ENCODE peak calls at places on chromosomes 13 and 19, in eight cellular contexts. O is T-cell, W is retinal pigment epithelial cell, G is heart right ventricle, F is GM18507, J is mesendoderm, H is WTC11, A is T follicular helper cell. V is an unnamed sample.

GRCh38 chr19:29672933-29673336 is 7.7 kb downstream of the PLEKHF1 start:
- DNase-seq in J (no peak), W (no peak), A (peak; percentile 85), O (peak; percentile 88), H (no peak), F (peak; percentile 44), G (no peak), V (peak; percentile 81)

GRCh38 chr19:31171936-31172335 is 177.3 kb downstream of the TSHZ3 start:
- DNase-seq in O (no peak), W (no peak), A (no peak), G (no peak), F (no peak), J (no peak), H (no peak), V (no peak)

GRCh38 chr19:3441089-3441985 is 39.0 kb downstream of the SMIM24 start:
- DNase-seq in G (no peak), H (no peak), W (peak; percentile 77), F (no peak), J (peak; percentile 73), O (no peak), A (no peak), V (no peak)

GRCh38 chr19:4914736-4915501 is 5.6 kb downstream of the UHRF1 start:
- DNase-seq in F (no peak), O (peak; percentile 74), A (peak; percentile 68), G (no peak), J (peak; percentile 40), H (no peak), W (peak; percentile 60), V (no peak)

GRCh38 chr13:74191036-74191809 is 57.0 kb upstream of the KLF12 start:
- DNase-seq in G (no peak), A (no peak), J (no peak), W (peak; percentile 75), F (no peak), O (no peak), H (no peak), V (no peak)

GRCh38 chr13:112968380-112968909 is 569 bp upstream of the MCF2L start:
- DNase-seq in F (no peak), G (no peak), W (no peak), J (peak; percentile 25), O (peak; percentile 69), H (no peak), A (peak; percentile 32), V (no peak)

GRCh38 chr19:40416918-40417713 is 3.9 kb upstream of the PRX start:
- DNase-seq in W (no peak), G (peak; percentile 81), J (no peak), F (no peak), O (no peak), A (no peak), H (no peak), V (no peak)

GRCh38 chr13:74219571-74219970 is 85.4 kb upstream of the KLF12 start:
- DNase-seq in A (no peak), J (no peak), O (no peak), F (no peak), W (no peak), H (no peak), G (no peak), V (no peak)

GRCh38 chr13:97342136-97342535 is 91.8 kb upstream of the RAP2A start:
- DNase-seq in G (no peak), A (no peak), H (no peak), F (no peak), O (no peak), W (no peak), J (no peak), V (no peak)

GRCh38 chr19:37654525-37654832 is 786 bp downstream of the ZFP30 start:
- DNase-seq in G (no peak), H (no peak), W (peak; percentile 9), O (peak; percentile 2), A (no peak), F (no peak), J (no peak), V (no peak)

GRCh38 chr19:35882074-35882832 is 13.9 kb downstream of the APLP1 start:
- DNase-seq in G (peak; percentile 67), H (no peak), F (peak; percentile 29), J (peak; percentile 74), A (peak; percentile 20), O (peak; percentile 46), W (no peak), V (peak; percentile 66)

GRCh38 chr19:47094557-47095517 is 18.7 kb downstream of the ZC3H4 start:
- DNase-seq in F (peak; percentile 28), W (no peak), O (peak; percentile 24), H (no peak), J (no peak), G (no peak), A (no peak), V (no peak)

GRCh38 chr13:67275351-67275989 is 45.3 kb upstream of the PCDH9 start:
- DNase-seq in A (no peak), W (no peak), H (no peak), G (no peak), J (no peak), F (no peak), O (no peak), V (no peak)

GRCh38 chr19:3608079-3608641 is 1.5 kb upstream of the TBXA2R start:
- DNase-seq in A (no peak), W (no peak), J (no peak), G (no peak), O (no peak), F (no peak), H (no peak), V (no peak)

GRCh38 chr19:48415395-48415794 is 21.9 kb downstream of the GRIN2D start:
- DNase-seq in W (no peak), O (peak; percentile 74), G (peak; percentile 76), J (peak; percentile 93), A (peak; percentile 69), F (no peak), H (peak; percentile 98), V (peak; percentile 35)

GRCh38 chr19:54389556-54389955 is 24.8 kb upstream of the LAIR1 start:
- DNase-seq in O (no peak), F (no peak), A (no peak), J (no peak), H (no peak), W (no peak), G (no peak), V (peak; percentile 33)

GRCh38 chr19:6769006-6769637 is 1.9 kb upstream of the SH2D3A start:
- DNase-seq in A (no peak), O (no peak), G (no peak), F (no peak), W (no peak), J (peak; percentile 66), H (peak; percentile 45), V (no peak)

GRCh38 chr13:93655132-93655531 is 428.5 kb downstream of the GPC6 start:
- DNase-seq in J (no peak), O (no peak), F (no peak), W (no peak), A (no peak), H (no peak), G (no peak), V (no peak)

GRCh38 chr13:22703601-22704209 is 477.1 kb upstream of the SGCG start:
- DNase-seq in H (no peak), F (no peak), O (no peak), G (no peak), A (no peak), J (no peak), W (peak; percentile 22), V (no peak)

GRCh38 chr13:106028916-106029315 is 506.5 kb downstream of the EFNB2 start:
- DNase-seq in W (no peak), F (no peak), J (no peak), O (no peak), G (no peak), H (no peak), A (no peak), V (no peak)

GRCh38 chr13:43879323-43880181 is at the start of the genes CCDC122 and LACC1:
- DNase-seq in F (peak; percentile 73), J (peak; percentile 89), A (peak; percentile 66), O (peak; percentile 75), W (peak; percentile 34), G (peak; percentile 79), H (peak; percentile 80), V (peak; percentile 82)

GRCh38 chr13:86882107-86882506 is 789.1 kb upstream of the SLITRK5 start:
- DNase-seq in F (no peak), G (no peak), H (peak; percentile 66), A (no peak), J (peak; percentile 95), W (no peak), O (no peak), V (no peak)

GRCh38 chr13:30865131-30866009 is 40.7 kb upstream of the MEDAG start:
- DNase-seq in O (peak; percentile 37), G (peak; percentile 67), J (peak; percentile 94), W (peak; percentile 75), F (peak; percentile 48), H (peak; percentile 72), A (peak; percentile 16), V (peak; percentile 34)

GRCh38 chr13:32535140-32535539 is 3.5 kb downstream of the N4BP2L2 start:
- DNase-seq in W (no peak), G (no peak), H (no peak), F (no peak), J (no peak), A (no peak), O (no peak), V (no peak)

GRCh38 chr19:28614634-28615545 is 598.1 kb downstream of the UQCRFS1 start:
- DNase-seq in A (no peak), W (no peak), F (no peak), H (no peak), G (no peak), O (no peak), J (no peak), V (no peak)

GRCh38 chr19:7516878-7517277 is 975 bp downstream of the ZNF358 start:
- DNase-seq in W (no peak), F (no peak), O (no peak), A (no peak), G (no peak), J (no peak), H (no peak), V (no peak)

GRCh38 chr13:46389985-46390384 is 2.9 kb upstream of the RUBCNL start:
- DNase-seq in W (no peak), H (no peak), F (no peak), G (no peak), O (peak; percentile 12), A (no peak), J (no peak), V (peak; percentile 78)

GRCh38 chr13:29319451-29319850 is 276.0 kb downstream of the SLC7A1 start:
- DNase-seq in W (no peak), F (no peak), J (peak; percentile 68), O (no peak), G (no peak), H (peak; percentile 61), A (no peak), V (no peak)

GRCh38 chr19:35446194-35446593 is 1.9 kb upstream of the FFAR2 start:
- DNase-seq in G (no peak), J (no peak), O (peak; percentile 49), F (no peak), H (no peak), W (no peak), A (no peak), V (no peak)

GRCh38 chr19:29969891-29970290 is 27.9 kb downstream of the URI1 start:
- DNase-seq in J (no peak), H (no peak), O (no peak), W (no peak), G (no peak), F (no peak), A (no peak), V (no peak)

GRCh38 chr19:18284710-18285430 is 3.4 kb upstream of the JUND start:
- DNase-seq in H (no peak), J (no peak), F (no peak), O (no peak), A (no peak), G (no peak), W (no peak), V (peak; percentile 14)

GRCh38 chr13:51848674-51849073 is 3.7 kb upstream of the TMEM272 start:
- DNase-seq in F (no peak), O (no peak), G (no peak), W (no peak), A (no peak), H (no peak), J (no peak), V (no peak)

GRCh38 chr13:98528663-98529064 is 48.2 kb downstream of the STK24 start:
- DNase-seq in O (no peak), G (no peak), H (no peak), F (no peak), A (no peak), W (peak; percentile 48), J (no peak), V (no peak)

GRCh38 chr19:11345122-11345752 is 831 bp downstream of the TMEM205 start:
- DNase-seq in G (no peak), W (no peak), A (no peak), H (no peak), J (no peak), F (no peak), O (no peak), V (no peak)

V was measured in naive B cell.